ENCODE peak calls at places on chromosome 4, in eight cellular contexts. F, H, G, A, S, N, V and D are unnamed samples.

GRCh38 chr4:19857405-19857804 is 394.3 kb upstream of the SLIT2 start:
- DNase-seq in F (no peak), H (no peak), G (no peak), A (no peak), S (no peak), N (no peak), V (no peak), D (no peak)

GRCh38 chr4:113593400-113594230 is 167.9 kb downstream of the CAMK2D start:
- DNase-seq in F (peak), H (no peak), G (peak), A (no peak), S (no peak), N (no peak), V (no peak), D (no peak)

GRCh38 chr4:77465271-77465670 is 140.3 kb upstream of the CXCL13 start:
- DNase-seq in F (no peak), H (peak), G (no peak), A (peak), S (no peak), N (no peak), V (no peak), D (no peak)

GRCh38 chr4:189500970-189501369 is 439.7 kb upstream of the FRG1 start:
- DNase-seq in F (no peak), H (no peak), G (no peak), A (no peak), S (no peak), N (no peak), V (no peak), D (no peak)

GRCh38 chr4:138444260-138444659 is 202.1 kb upstream of the SLC7A11 start:
- DNase-seq in F (no peak), H (no peak), G (no peak), A (no peak), S (no peak), N (no peak), V (no peak), D (no peak)

GRCh38 chr4:128244379-128244778 is 43.2 kb downstream of the PGRMC2 start:
- DNase-seq in F (no peak), H (no peak), G (no peak), A (no peak), S (no peak), N (no peak), V (no peak), D (no peak)

GRCh38 chr4:35818520-35818919 is 425.8 kb downstream of the ARAP2 start:
- DNase-seq in F (no peak), H (no peak), G (no peak), A (no peak), S (no peak), N (no peak), V (no peak), D (no peak)

GRCh38 chr4:161841759-161842158 is 322.0 kb downstream of the FSTL5 start:
- DNase-seq in F (no peak), H (no peak), G (no peak), A (no peak), S (no peak), N (no peak), V (no peak), D (no peak)

DNA sequence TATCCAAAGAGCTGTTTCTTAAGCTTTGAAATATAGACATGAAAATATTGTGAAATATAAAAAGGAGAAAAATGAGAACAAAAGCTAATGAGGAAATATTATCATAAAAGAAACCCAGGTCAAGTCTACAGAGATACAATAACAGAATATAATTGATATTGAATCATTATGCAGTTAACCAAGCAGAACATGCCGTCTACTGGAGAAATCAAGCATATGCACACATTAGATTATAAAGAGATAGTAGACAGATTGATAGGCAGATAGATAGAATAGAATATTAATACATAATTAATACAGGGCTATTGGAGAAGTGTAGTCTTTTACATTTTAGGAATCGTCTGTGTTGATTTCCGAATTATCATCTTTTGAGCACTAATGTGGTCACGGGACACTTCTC is 208.5 kb downstream of the EPHA5 start:
- DNase-seq in F (no peak), H (no peak), G (no peak), A (no peak), S (no peak), N (no peak), V (no peak), D (no peak)
- TF ChIP-seq CTCF in F (no peak), H (no peak), G (no peak), A (no peak), S (no peak), N (no peak), V (no peak), D (no peak)

GRCh38 chr4:79042079-79042674 is 102.9 kb upstream of the PAQR3 start:
- DNase-seq in F (no peak), H (no peak), G (peak), A (peak), S (no peak), N (no peak), V (no peak), D (no peak)
- TF ChIP-seq CTCF in F (peak), H (peak), G (no peak), A (peak), S (peak), N (peak), V (peak), D (peak)

GRCh38 chr4:176153124-176153523 is 42.3 kb downstream of the SPATA4 start:
- DNase-seq in F (no peak), H (no peak), G (no peak), A (no peak), S (no peak), N (no peak), V (no peak), D (no peak)

GRCh38 chr4:176149680-176150079 is 45.7 kb downstream of the SPATA4 start:
- DNase-seq in F (no peak), H (no peak), G (no peak), A (no peak), S (no peak), N (no peak), V (no peak), D (no peak)

GRCh38 chr4:176150704-176151103 is 44.7 kb downstream of the SPATA4 start:
- DNase-seq in F (no peak), H (no peak), G (no peak), A (no peak), S (no peak), N (no peak), V (no peak), D (no peak)

DNA sequence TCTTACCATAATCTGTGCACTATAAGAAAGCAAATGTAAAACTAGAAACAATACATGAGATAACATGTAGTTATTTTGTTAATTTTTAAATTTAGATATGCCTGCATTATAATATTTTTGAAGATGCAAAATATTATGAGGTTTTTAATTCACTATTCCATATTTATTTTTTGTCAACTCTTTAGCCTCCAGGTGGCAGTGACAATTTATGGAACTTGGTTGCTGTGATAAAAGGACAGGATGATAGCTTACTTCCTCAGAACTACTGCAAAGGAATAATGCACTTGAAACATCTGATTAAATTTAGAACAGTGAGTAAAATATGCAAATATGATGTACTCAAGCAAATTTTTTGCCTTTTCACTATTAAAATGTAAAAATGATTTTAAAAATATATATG is 45.1 kb downstream of the SPATA4 start:
- DNase-seq in F (no peak), H (no peak), G (peak), A (peak), S (no peak), N (no peak), V (peak), D (no peak)
- TF ChIP-seq CTCF in F (no peak), H (peak), G (no peak), A (peak), S (peak), N (peak), V (peak), D (peak)

GRCh38 chr4:143082698-143083097 is 102.0 kb upstream of the USP38 start:
- DNase-seq in F (no peak), H (no peak), G (no peak), A (no peak), S (no peak), N (no peak), V (no peak), D (no peak)

GRCh38 chr4:143084566-143084965 is 100.2 kb upstream of the USP38 start:
- DNase-seq in F (no peak), H (no peak), G (no peak), A (no peak), S (no peak), N (no peak), V (no peak), D (no peak)

GRCh38 chr4:143083811-143084472 is 100.8 kb upstream of the USP38 start:
- DNase-seq in F (no peak), H (no peak), G (no peak), A (no peak), S (no peak), N (no peak), V (no peak), D (no peak)

GRCh38 chr4:143085224-143085623 is 99.5 kb upstream of the USP38 start:
- DNase-seq in F (no peak), H (no peak), G (no peak), A (no peak), S (no peak), N (no peak), V (no peak), D (no peak)

DNA sequence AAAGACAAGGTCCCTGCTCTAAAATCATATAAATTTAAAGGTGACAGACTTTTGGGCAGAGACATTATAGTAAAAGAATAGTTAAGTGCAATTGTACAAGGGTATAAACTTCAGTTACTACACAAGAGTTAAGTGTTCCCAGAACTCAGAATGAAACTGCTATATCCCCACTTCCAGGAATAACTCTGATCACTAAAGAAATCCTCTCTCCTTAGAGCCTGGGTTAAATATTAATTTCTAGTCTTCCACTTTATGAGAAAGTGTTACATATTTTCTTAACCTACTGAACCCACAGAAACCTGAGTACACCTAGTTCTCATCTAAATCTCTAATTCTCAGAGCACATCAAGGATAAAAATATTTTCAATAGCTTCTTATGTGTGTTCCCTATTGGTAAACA is 99.1 kb upstream of the USP38 start:
- DNase-seq in F (no peak), H (no peak), G (no peak), A (no peak), S (no peak), N (no peak), V (no peak), D (no peak)
- TF ChIP-seq CTCF in F (no peak), H (no peak), G (no peak), A (no peak), S (no peak), N (no peak), V (no peak), D (no peak)

GRCh38 chr4:174505892-174506291 is 16.4 kb downstream of the HPGD start:
- DNase-seq in F (no peak), H (no peak), G (no peak), A (no peak), S (no peak), N (no peak), V (no peak), D (no peak)

GRCh38 chr4:174503079-174503724 is 19.1 kb downstream of the HPGD start:
- DNase-seq in F (no peak), H (no peak), G (no peak), A (peak), S (no peak), N (no peak), V (no peak), D (no peak)

DNA sequence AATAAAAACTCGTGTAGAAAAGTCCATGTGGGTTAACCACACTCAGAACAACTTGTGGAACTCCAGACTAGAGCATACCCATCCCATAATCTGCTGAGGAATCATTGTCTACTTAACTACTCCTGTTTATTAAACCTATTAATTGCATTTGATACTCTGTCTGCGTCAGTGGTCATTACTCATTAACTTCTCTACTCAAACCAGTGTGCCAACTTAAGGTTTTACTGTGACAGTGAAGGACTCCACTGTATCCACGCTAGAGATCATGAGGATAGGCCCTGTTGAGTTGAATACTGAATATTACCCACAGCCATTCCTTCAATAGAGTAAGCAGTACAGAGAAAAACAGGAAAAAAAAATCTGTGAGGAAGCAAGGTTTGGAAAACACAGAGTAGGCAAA is 17.3 kb downstream of the HPGD start:
- DNase-seq in F (no peak), H (no peak), G (no peak), A (no peak), S (no peak), N (no peak), V (no peak), D (no peak)
- TF ChIP-seq CTCF in F (no peak), H (no peak), G (no peak), A (no peak), S (no peak), N (no peak), V (no peak), D (no peak)